ENCODE peak calls at places on chromosomes 2 and 18, in seven cellular contexts. One of them, this sample, is unnamed. For H3K36me3, the result is how much of the 10 kb centered on the place peaks cover.

GRCh38 chr2:201261471-201261870 is 1.1 kb downstream of the CASP8 start:
- DNase-seq in spleen: peak
- DNase-seq in HepG2: no peak
- DNase-seq in esophagus squamous epithelium: no peak
- DNase-seq in PC-9: no peak
- DNase-seq in uterus: no peak
- DNase-seq in hepatocyte: no peak
- DNase-seq in this sample: no peak

GRCh38 chr2:144479659-144480058 is 40.3 kb downstream of the ZEB2 start:
- DNase-seq in spleen: no peak
- DNase-seq in HepG2: no peak
- DNase-seq in esophagus squamous epithelium: no peak
- DNase-seq in PC-9: no peak
- DNase-seq in uterus: no peak
- DNase-seq in hepatocyte: no peak
- DNase-seq in this sample: no peak

GRCh38 chr18:69469444-69469919 is 68.8 kb downstream of the DOK6 start:
- DNase-seq in spleen: no peak
- DNase-seq in HepG2: no peak
- DNase-seq in esophagus squamous epithelium: no peak
- DNase-seq in PC-9: no peak
- DNase-seq in uterus: no peak
- DNase-seq in hepatocyte: no peak
- DNase-seq in this sample: no peak

GRCh38 chr18:39770399-39770798 is 2184.6 kb upstream of the PIK3C3 start:
- DNase-seq in spleen: no peak
- DNase-seq in HepG2: no peak
- DNase-seq in esophagus squamous epithelium: no peak
- DNase-seq in PC-9: no peak
- DNase-seq in uterus: no peak
- DNase-seq in hepatocyte: no peak
- DNase-seq in this sample: no peak

GRCh38 chr2:48849770-48850169 is 94.2 kb upstream of the LHCGR start:
- DNase-seq in spleen: no peak
- DNase-seq in HepG2: no peak
- DNase-seq in esophagus squamous epithelium: no peak
- DNase-seq in PC-9: peak
- DNase-seq in uterus: no peak
- DNase-seq in hepatocyte: no peak
- DNase-seq in this sample: no peak

GRCh38 chr2:12081481-12082210 is 335.2 kb downstream of the LPIN1 start:
- DNase-seq in spleen: no peak
- DNase-seq in HepG2: no peak
- DNase-seq in esophagus squamous epithelium: no peak
- DNase-seq in PC-9: no peak
- DNase-seq in uterus: no peak
- DNase-seq in hepatocyte: no peak
- DNase-seq in this sample: no peak

GRCh38 chr18:12307871-12308385 is at the start of gene TUBB6:
- DNase-seq in spleen: peak
- DNase-seq in HepG2: no peak
- DNase-seq in esophagus squamous epithelium: no peak
- DNase-seq in PC-9: no peak
- DNase-seq in uterus: peak
- DNase-seq in hepatocyte: peak
- DNase-seq in this sample: peak

GRCh38 chr2:105876191-105876590 is 131.5 kb downstream of the NCK2 start:
- DNase-seq in spleen: no peak
- DNase-seq in HepG2: no peak
- DNase-seq in esophagus squamous epithelium: no peak
- DNase-seq in PC-9: no peak
- DNase-seq in uterus: no peak
- DNase-seq in hepatocyte: no peak
- DNase-seq in this sample: no peak

GRCh38 chr2:72254831-72255447 is 107.3 kb upstream of the CYP26B1 start:
- DNase-seq in spleen: no peak
- DNase-seq in HepG2: no peak
- DNase-seq in esophagus squamous epithelium: no peak
- DNase-seq in PC-9: no peak
- DNase-seq in uterus: no peak
- DNase-seq in hepatocyte: no peak
- DNase-seq in this sample: no peak

GRCh38 chr2:228613133-228613532 is 431.6 kb upstream of the SPHKAP start:
- DNase-seq in spleen: no peak
- DNase-seq in HepG2: no peak
- DNase-seq in esophagus squamous epithelium: no peak
- DNase-seq in PC-9: peak
- DNase-seq in uterus: no peak
- DNase-seq in hepatocyte: peak
- DNase-seq in this sample: no peak

GRCh38 chr18:56299740-56300139 is 338.7 kb downstream of the TXNL1 start:
- DNase-seq in spleen: no peak
- DNase-seq in HepG2: no peak
- DNase-seq in esophagus squamous epithelium: no peak
- DNase-seq in PC-9: peak
- DNase-seq in uterus: no peak
- DNase-seq in hepatocyte: no peak
- DNase-seq in this sample: no peak

DNA sequence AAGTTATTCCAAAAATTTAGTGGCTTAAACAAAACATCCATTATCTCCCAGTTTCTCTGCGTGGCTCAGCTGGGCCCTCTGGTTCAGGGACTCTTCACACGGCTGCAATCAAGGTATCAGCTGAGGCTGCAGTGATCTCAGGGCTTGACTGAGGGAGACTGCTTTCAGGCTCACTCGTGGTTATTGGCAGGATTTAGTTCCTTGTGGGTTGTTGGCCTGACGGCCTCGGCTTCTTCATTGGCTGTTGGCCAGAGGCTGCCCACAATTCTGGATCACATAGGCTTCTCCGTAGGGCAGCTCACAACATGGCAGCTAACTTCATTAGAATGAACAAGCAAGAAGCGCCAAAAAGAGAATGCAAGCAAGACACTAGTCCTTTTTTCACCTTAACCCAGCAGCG is 90.1 kb downstream of the ABI2 start:
- DNase-seq in spleen: no peak
- DNase-seq in HepG2: no peak
- DNase-seq in esophagus squamous epithelium: no peak
- DNase-seq in PC-9: no peak
- DNase-seq in uterus: no peak
- DNase-seq in hepatocyte: no peak
- DNase-seq in this sample: peak
- H3K36me3 ChIP-seq in spleen: under half
- H3K36me3 ChIP-seq in HepG2: under half
- H3K36me3 ChIP-seq in esophagus squamous epithelium: half or more
- H3K36me3 ChIP-seq in PC-9: under half
- H3K36me3 ChIP-seq in uterus: under half
- H3K36me3 ChIP-seq in hepatocyte: under half
- H3K36me3 ChIP-seq in this sample: under half

GRCh38 chr18:76367168-76367785 is 127.8 kb downstream of the ZNF516 start:
- DNase-seq in spleen: no peak
- DNase-seq in HepG2: no peak
- DNase-seq in esophagus squamous epithelium: no peak
- DNase-seq in PC-9: no peak
- DNase-seq in uterus: no peak
- DNase-seq in hepatocyte: no peak
- DNase-seq in this sample: peak
- H3K36me3 ChIP-seq in spleen: under half
- H3K36me3 ChIP-seq in HepG2: under half
- H3K36me3 ChIP-seq in esophagus squamous epithelium: half or more
- H3K36me3 ChIP-seq in PC-9: under half
- H3K36me3 ChIP-seq in uterus: under half
- H3K36me3 ChIP-seq in hepatocyte: under half
- H3K36me3 ChIP-seq in this sample: under half

GRCh38 chr2:181907005-181907549 is 15.5 kb downstream of the ITPRID2 start:
- DNase-seq in spleen: no peak
- DNase-seq in HepG2: peak
- DNase-seq in esophagus squamous epithelium: no peak
- DNase-seq in PC-9: no peak
- DNase-seq in uterus: no peak
- DNase-seq in hepatocyte: no peak
- DNase-seq in this sample: no peak

GRCh38 chr2:181907635-181908034 is 16.1 kb downstream of the ITPRID2 start:
- DNase-seq in spleen: no peak
- DNase-seq in HepG2: no peak
- DNase-seq in esophagus squamous epithelium: no peak
- DNase-seq in PC-9: no peak
- DNase-seq in uterus: no peak
- DNase-seq in hepatocyte: no peak
- DNase-seq in this sample: no peak

GRCh38 chr2:181915096-181915495 is 23.6 kb downstream of the ITPRID2 start:
- DNase-seq in spleen: no peak
- DNase-seq in HepG2: no peak
- DNase-seq in esophagus squamous epithelium: no peak
- DNase-seq in PC-9: no peak
- DNase-seq in uterus: no peak
- DNase-seq in hepatocyte: no peak
- DNase-seq in this sample: no peak

GRCh38 chr2:181910028-181910763 is 18.7 kb downstream of the ITPRID2 start:
- DNase-seq in spleen: no peak
- DNase-seq in HepG2: no peak
- DNase-seq in esophagus squamous epithelium: no peak
- DNase-seq in PC-9: no peak
- DNase-seq in uterus: no peak
- DNase-seq in hepatocyte: no peak
- DNase-seq in this sample: no peak

DNA sequence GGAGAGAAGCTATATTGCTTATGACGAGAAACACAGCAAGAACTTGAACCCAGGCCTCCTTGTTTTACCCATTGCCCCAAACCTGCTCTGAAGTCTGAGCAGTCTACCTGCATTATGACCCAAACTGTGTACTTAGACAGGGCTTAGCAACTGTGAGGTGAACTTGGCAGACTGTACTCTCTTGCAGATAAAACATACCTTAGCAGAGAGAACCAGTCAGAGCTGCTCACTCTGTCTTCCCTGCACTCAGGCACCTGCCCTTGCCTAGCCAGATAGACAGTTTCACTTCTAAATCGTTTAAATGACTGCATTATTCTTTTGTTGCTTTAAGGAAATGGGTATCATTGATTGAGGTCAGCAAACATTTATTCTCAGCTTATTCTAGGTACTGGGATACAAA is 20.3 kb downstream of the ITPRID2 start:
- DNase-seq in spleen: no peak
- DNase-seq in HepG2: no peak
- DNase-seq in esophagus squamous epithelium: no peak
- DNase-seq in PC-9: no peak
- DNase-seq in uterus: no peak
- DNase-seq in hepatocyte: no peak
- DNase-seq in this sample: no peak
- H3K36me3 ChIP-seq in spleen: under half
- H3K36me3 ChIP-seq in HepG2: under half
- H3K36me3 ChIP-seq in esophagus squamous epithelium: half or more
- H3K36me3 ChIP-seq in PC-9: half or more
- H3K36me3 ChIP-seq in uterus: under half
- H3K36me3 ChIP-seq in hepatocyte: under half
- H3K36me3 ChIP-seq in this sample: under half

GRCh38 chr2:120617055-120617454 is 118.6 kb upstream of the GLI2 start:
- DNase-seq in spleen: peak
- DNase-seq in HepG2: no peak
- DNase-seq in esophagus squamous epithelium: no peak
- DNase-seq in PC-9: no peak
- DNase-seq in uterus: no peak
- DNase-seq in hepatocyte: no peak
- DNase-seq in this sample: no peak

GRCh38 chr2:120613742-120614481 is 121.8 kb upstream of the GLI2 start:
- DNase-seq in spleen: no peak
- DNase-seq in HepG2: no peak
- DNase-seq in esophagus squamous epithelium: no peak
- DNase-seq in PC-9: peak
- DNase-seq in uterus: no peak
- DNase-seq in hepatocyte: peak
- DNase-seq in this sample: no peak

GRCh38 chr2:120616261-120616660 is 119.4 kb upstream of the GLI2 start:
- DNase-seq in spleen: peak
- DNase-seq in HepG2: no peak
- DNase-seq in esophagus squamous epithelium: no peak
- DNase-seq in PC-9: no peak
- DNase-seq in uterus: no peak
- DNase-seq in hepatocyte: no peak
- DNase-seq in this sample: no peak

GRCh38 chr2:120612931-120613330 is 122.7 kb upstream of the GLI2 start:
- DNase-seq in spleen: no peak
- DNase-seq in HepG2: no peak
- DNase-seq in esophagus squamous epithelium: no peak
- DNase-seq in PC-9: peak
- DNase-seq in uterus: no peak
- DNase-seq in hepatocyte: no peak
- DNase-seq in this sample: no peak

DNA sequence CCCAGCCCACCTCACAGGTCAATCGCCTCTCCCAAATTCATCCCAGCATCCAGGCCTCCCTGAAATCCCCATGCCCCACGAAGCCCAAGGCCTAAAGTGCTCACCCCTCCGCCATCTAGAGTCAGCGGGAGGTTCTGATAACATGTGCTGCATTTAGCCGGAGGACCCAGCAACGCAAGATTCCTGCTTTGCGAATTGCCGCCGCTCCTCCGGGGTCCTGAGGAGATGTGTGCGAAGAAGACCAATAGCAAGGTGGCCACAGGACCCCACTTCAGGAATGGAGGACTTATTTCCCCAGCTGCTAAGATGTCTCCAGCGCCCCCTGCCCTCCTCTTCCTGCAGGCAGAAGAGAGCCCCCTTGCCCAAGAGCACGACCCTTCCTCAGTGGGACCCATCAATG is 120.8 kb upstream of the GLI2 start:
- DNase-seq in spleen: no peak
- DNase-seq in HepG2: no peak
- DNase-seq in esophagus squamous epithelium: no peak
- DNase-seq in PC-9: no peak
- DNase-seq in uterus: no peak
- DNase-seq in hepatocyte: no peak
- DNase-seq in this sample: no peak
- H3K36me3 ChIP-seq in spleen: under half
- H3K36me3 ChIP-seq in HepG2: under half
- H3K36me3 ChIP-seq in esophagus squamous epithelium: under half
- H3K36me3 ChIP-seq in PC-9: under half
- H3K36me3 ChIP-seq in uterus: under half
- H3K36me3 ChIP-seq in hepatocyte: under half
- H3K36me3 ChIP-seq in this sample: under half

GRCh38 chr18:671405-671804 is 14.0 kb downstream of the TYMS start:
- DNase-seq in spleen: no peak
- DNase-seq in HepG2: no peak
- DNase-seq in esophagus squamous epithelium: no peak
- DNase-seq in PC-9: no peak
- DNase-seq in uterus: no peak
- DNase-seq in hepatocyte: no peak
- DNase-seq in this sample: no peak
- H3K36me3 ChIP-seq in spleen: under half
- H3K36me3 ChIP-seq in HepG2: under half
- H3K36me3 ChIP-seq in esophagus squamous epithelium: half or more
- H3K36me3 ChIP-seq in PC-9: under half
- H3K36me3 ChIP-seq in uterus: under half
- H3K36me3 ChIP-seq in hepatocyte: under half
- H3K36me3 ChIP-seq in this sample: under half

GRCh38 chr18:49631146-49631866 is 69.4 kb downstream of the LIPG start:
- DNase-seq in spleen: no peak
- DNase-seq in HepG2: no peak
- DNase-seq in esophagus squamous epithelium: no peak
- DNase-seq in PC-9: no peak
- DNase-seq in uterus: no peak
- DNase-seq in hepatocyte: no peak
- DNase-seq in this sample: no peak
- H3K36me3 ChIP-seq in spleen: under half
- H3K36me3 ChIP-seq in HepG2: under half
- H3K36me3 ChIP-seq in esophagus squamous epithelium: under half
- H3K36me3 ChIP-seq in PC-9: under half
- H3K36me3 ChIP-seq in uterus: under half
- H3K36me3 ChIP-seq in hepatocyte: under half
- H3K36me3 ChIP-seq in this sample: under half

This sample was measured in breast epithelium.